ENCODE peak calls at places on chromosome 7, in four cellular contexts. One of them, this sample, is unnamed.

GRCh38 chr7:11858668-11859302 is 26.8 kb upstream of the THSD7A start:
- DNase-seq in fibroblast of pulmonary artery: peak
- DNase-seq in AG08395: no peak
- DNase-seq in psoas muscle: no peak
- DNase-seq in this sample: no peak

GRCh38 chr7:134514663-134515062 is 12.7 kb upstream of the AKR1B10 start:
- DNase-seq in fibroblast of pulmonary artery: peak
- DNase-seq in AG08395: peak
- DNase-seq in psoas muscle: no peak
- DNase-seq in this sample: no peak

GRCh38 chr7:2512713-2513112 is 6.9 kb upstream of the LFNG start:
- DNase-seq in AG08395: no peak
- DNase-seq in fibroblast of pulmonary artery: no peak
- DNase-seq in psoas muscle: no peak
- DNase-seq in this sample: no peak

GRCh38 chr7:129875160-129875559 is 77.6 kb downstream of the UBE2H start:
- DNase-seq in psoas muscle: no peak
- DNase-seq in AG08395: no peak
- DNase-seq in fibroblast of pulmonary artery: no peak
- DNase-seq in this sample: no peak

GRCh38 chr7:122299624-122299934 is 5.0 kb downstream of the FEZF1 start:
- DNase-seq in psoas muscle: no peak
- DNase-seq in fibroblast of pulmonary artery: no peak
- DNase-seq in AG08395: no peak
- DNase-seq in this sample: no peak

GRCh38 chr7:55056577-55057480 is 38.0 kb downstream of the EGFR start:
- DNase-seq in fibroblast of pulmonary artery: no peak
- DNase-seq in psoas muscle: peak
- DNase-seq in AG08395: peak
- DNase-seq in this sample: no peak

GRCh38 chr7:36613214-36613613 is 111.1 kb downstream of the AOAH start:
- DNase-seq in fibroblast of pulmonary artery: no peak
- DNase-seq in psoas muscle: no peak
- DNase-seq in AG08395: no peak
- DNase-seq in this sample: no peak

GRCh38 chr7:55018361-55019328 is at the start of gene EGFR:
- DNase-seq in fibroblast of pulmonary artery: peak
- DNase-seq in AG08395: peak
- DNase-seq in psoas muscle: peak
- DNase-seq in this sample: peak

GRCh38 chr7:155228459-155228845 is 69.2 kb upstream of the INSIG1 start:
- DNase-seq in psoas muscle: no peak
- DNase-seq in AG08395: peak
- DNase-seq in fibroblast of pulmonary artery: peak
- DNase-seq in this sample: no peak

GRCh38 chr7:29884399-29885272 is 78.3 kb downstream of the WIPF3 start:
- DNase-seq in psoas muscle: no peak
- DNase-seq in fibroblast of pulmonary artery: no peak
- DNase-seq in AG08395: no peak
- DNase-seq in this sample: no peak